ENCODE peak calls at places on chromosomes 4 and X, in four cellular contexts. W is MM.1S, P is WTC11, C is breast epithelium. F is an unnamed sample.
A peak's percentile ranks its signal among the peaks of the same experiment; 100 is the strongest.

GRCh38 chrX:109845996-109846395 is 112.9 kb upstream of the ACSL4 start:
- DNase-seq in W (no peak), C (no peak), P (no peak), F (no peak)

GRCh38 chrX:135697614-135698013 is 15.8 kb upstream of the CT45A1 start:
- DNase-seq in P (no peak), C (no peak), W (peak; percentile 58), F (no peak)

GRCh38 chr4:108543359-108543968 is 76.9 kb upstream of the RPL34 start:
- DNase-seq in P (no peak), W (no peak), C (no peak), F (no peak)

GRCh38 chrX:41351923-41352322 is 18.0 kb downstream of the DDX3X start:
- DNase-seq in P (no peak), W (no peak), C (no peak), F (no peak)

GRCh38 chr4:151700566-151701316 is 60.1 kb downstream of the GATB start:
- DNase-seq in P (no peak), C (no peak), W (no peak), F (no peak)

GRCh38 chrX:108090474-108091265 is 672 bp downstream of the PSMD10 start:
- DNase-seq in P (no peak), C (no peak), W (no peak), F (no peak)

GRCh38 chrX:109714340-109714958 is 18.6 kb downstream of the ACSL4 start:
- DNase-seq in P (no peak), W (no peak), C (no peak), F (no peak)

GRCh38 chr4:577499-578450 is 1.7 kb upstream of the TMEM271 start:
- DNase-seq in P (peak; percentile 70), W (no peak), C (no peak), F (no peak)

GRCh38 chr4:10599574-10599973 is 85.0 kb downstream of the CLNK start:
- DNase-seq in W (no peak), P (no peak), C (no peak), F (no peak)

GRCh38 chr4:95156452-95156765 is 392.4 kb downstream of the UNC5C start:
- DNase-seq in C (no peak), P (no peak), W (no peak), F (no peak)

GRCh38 chr4:154464654-154465053 is 26.9 kb downstream of the DCHS2 start:
- DNase-seq in C (no peak), W (no peak), P (no peak), F (no peak)

GRCh38 chrX:13742397-13743176 is 8.0 kb downstream of the OFD1 start:
- DNase-seq in C (no peak), W (peak; percentile 79), P (no peak), F (no peak)

GRCh38 chrX:69424161-69424560 is 80.0 kb upstream of the NALF2 start:
- DNase-seq in C (no peak), P (no peak), W (no peak), F (no peak)

GRCh38 chr4:113049421-113050355 is at the start of gene ANK2:
- DNase-seq in P (peak; percentile 81), C (no peak), W (no peak), F (peak; percentile 11)

GRCh38 chrX:24298191-24298590 is 15.7 kb downstream of the SUPT20HL2 start:
- DNase-seq in W (no peak), P (no peak), C (no peak), F (no peak)

DNA sequence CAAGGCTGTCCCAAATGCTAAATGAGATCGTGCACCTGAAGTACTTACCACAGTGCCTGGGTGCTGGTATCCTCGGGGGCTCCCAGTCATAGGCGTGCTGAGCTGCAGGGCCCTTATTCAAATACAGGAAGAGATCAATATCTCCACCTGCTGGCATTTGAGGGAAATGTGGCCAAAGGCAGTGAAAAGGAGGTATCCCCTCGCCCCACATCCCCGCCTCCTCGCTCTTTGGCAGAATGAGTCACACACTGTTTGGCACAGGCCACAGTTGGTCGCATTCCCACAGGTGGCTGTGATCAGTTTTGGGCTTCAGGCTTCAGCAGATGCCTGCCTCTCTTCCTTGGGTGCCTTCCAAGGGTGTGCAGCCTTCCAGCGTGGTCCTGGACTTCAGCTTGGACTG is 28.4 kb downstream of the ZNF185 start:
- DNase-seq in C (peak; percentile 63), P (peak; percentile 57), W (peak; percentile 34), F (peak; percentile 22)
- TF ChIP-seq CTCF in C (no peak), P (no peak), W (peak; percentile 45), F (peak; percentile 39)

GRCh38 chrX:55758033-55758432 is 40.5 kb downstream of the RRAGB start:
- DNase-seq in W (no peak), P (no peak), C (no peak), F (no peak)
- TF ChIP-seq CTCF in W (no peak), P (no peak), C (no peak), F (no peak)

DNA sequence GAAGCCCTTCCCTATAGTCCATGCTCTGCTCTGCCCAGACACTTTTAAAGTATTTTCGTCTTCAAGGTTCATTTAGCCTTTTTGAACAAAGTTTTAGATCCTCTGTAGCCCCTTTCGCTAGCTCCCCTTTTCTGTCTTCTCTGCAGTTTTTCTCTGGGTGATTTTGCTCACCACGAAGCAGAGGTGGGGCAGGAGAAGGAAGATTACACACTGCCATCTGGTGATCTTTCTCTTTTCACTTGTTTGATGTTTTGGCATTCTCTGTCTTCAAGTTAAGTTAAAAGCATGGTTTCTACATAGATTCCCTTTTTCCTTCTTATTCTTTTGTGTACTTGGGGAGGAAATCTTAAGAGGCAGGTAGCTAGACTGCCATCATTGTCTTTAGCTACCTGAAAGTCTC is 43.9 kb downstream of the CC2D2A start:
- DNase-seq in C (no peak), W (no peak), P (no peak), F (no peak)
- TF ChIP-seq CTCF in C (no peak), W (no peak), P (no peak), F (no peak)

DNA sequence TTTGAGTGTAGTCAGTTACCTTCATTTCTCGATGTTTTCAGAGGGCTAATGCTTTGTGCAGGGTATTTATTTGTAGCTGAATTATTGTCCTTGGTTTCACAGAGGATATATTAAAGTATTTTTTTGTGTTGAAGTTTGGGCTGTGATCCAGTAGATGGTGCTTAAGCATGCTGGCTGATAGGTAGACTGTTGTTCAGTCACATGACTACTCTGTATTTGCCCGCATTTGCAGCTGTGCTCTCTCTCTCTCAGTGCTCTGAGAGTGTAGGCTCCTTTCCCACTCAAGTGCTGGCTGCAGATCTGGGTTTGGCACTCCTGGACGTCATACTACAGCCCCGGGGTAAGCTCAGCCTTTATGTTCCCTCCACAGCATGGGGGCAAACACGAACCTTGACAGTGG is 21.7 kb downstream of the RAB40AL start:
- DNase-seq in W (peak; percentile 10), P (no peak), C (no peak), F (no peak)
- TF ChIP-seq CTCF in W (no peak), P (no peak), C (no peak), F (no peak)

GRCh38 chrX:86379209-86379608 is 231.0 kb downstream of the DACH2 start:
- DNase-seq in P (no peak), C (no peak), W (no peak), F (no peak)
- TF ChIP-seq CTCF in P (no peak), C (no peak), W (no peak), F (no peak)

GRCh38 chrX:99301990-99302389 is 1108.1 kb downstream of the PCDH19 start:
- DNase-seq in W (peak; percentile 28), C (no peak), P (no peak), F (no peak)
- TF ChIP-seq CTCF in W (peak; percentile 42), C (no peak), P (no peak), F (peak; percentile 59)

F was measured in progenitor cell of endocrine pancreas.